ENCODE peak calls at places on chromosomes 13 and 19, in six cellular contexts. One of them, this sample, is unnamed.

GRCh38 chr13:49996166-49996915 is 501 bp upstream of the TRIM13 start:
- DNase-seq in choroid plexus epithelial cell: peak
- DNase-seq in neural progenitor cell: peak
- DNase-seq in DND-41: peak
- DNase-seq in neural crest cell: peak
- DNase-seq in thoracic aorta: peak
- DNase-seq in this sample: peak

GRCh38 chr13:111152836-111153235 is 37.7 kb downstream of the ARHGEF7 start:
- DNase-seq in DND-41: no peak
- DNase-seq in choroid plexus epithelial cell: peak
- DNase-seq in thoracic aorta: no peak
- DNase-seq in neural progenitor cell: peak
- DNase-seq in neural crest cell: no peak
- DNase-seq in this sample: no peak

GRCh38 chr19:49866933-49867782 is at the start of gene PNKP:
- DNase-seq in neural progenitor cell: peak
- DNase-seq in thoracic aorta: peak
- DNase-seq in neural crest cell: peak
- DNase-seq in choroid plexus epithelial cell: peak
- DNase-seq in DND-41: peak
- DNase-seq in this sample: peak

GRCh38 chr13:75869981-75870380 is 233.9 kb downstream of the LMO7 start:
- DNase-seq in thoracic aorta: no peak
- DNase-seq in DND-41: no peak
- DNase-seq in choroid plexus epithelial cell: no peak
- DNase-seq in neural progenitor cell: no peak
- DNase-seq in neural crest cell: no peak
- DNase-seq in this sample: no peak

GRCh38 chr19:17616961-17617806 is 61.7 kb downstream of the COLGALT1 start:
- DNase-seq in neural crest cell: no peak
- DNase-seq in choroid plexus epithelial cell: no peak
- DNase-seq in neural progenitor cell: peak
- DNase-seq in DND-41: peak
- DNase-seq in thoracic aorta: no peak
- DNase-seq in this sample: no peak

GRCh38 chr13:98509271-98510155 is 67.4 kb downstream of the STK24 start:
- DNase-seq in choroid plexus epithelial cell: peak
- DNase-seq in neural crest cell: no peak
- DNase-seq in DND-41: no peak
- DNase-seq in neural progenitor cell: no peak
- DNase-seq in thoracic aorta: peak
- DNase-seq in this sample: peak

GRCh38 chr13:98158172-98158907 is 15.4 kb downstream of the FARP1 start:
- DNase-seq in choroid plexus epithelial cell: no peak
- DNase-seq in neural progenitor cell: no peak
- DNase-seq in thoracic aorta: no peak
- DNase-seq in neural crest cell: no peak
- DNase-seq in DND-41: no peak
- DNase-seq in this sample: no peak

GRCh38 chr19:33375760-33376159 is 2.3 kb downstream of the CEBPG start:
- DNase-seq in DND-41: no peak
- DNase-seq in choroid plexus epithelial cell: peak
- DNase-seq in neural progenitor cell: no peak
- DNase-seq in neural crest cell: no peak
- DNase-seq in thoracic aorta: no peak
- DNase-seq in this sample: no peak

GRCh38 chr19:36152061-36152885 is at the start of gene COX7A1:
- DNase-seq in choroid plexus epithelial cell: peak
- DNase-seq in neural crest cell: no peak
- DNase-seq in thoracic aorta: no peak
- DNase-seq in neural progenitor cell: no peak
- DNase-seq in DND-41: no peak
- DNase-seq in this sample: no peak

GRCh38 chr19:46193678-46194077 is 35.9 kb upstream of the IGFL1 start:
- DNase-seq in neural progenitor cell: no peak
- DNase-seq in choroid plexus epithelial cell: no peak
- DNase-seq in neural crest cell: no peak
- DNase-seq in thoracic aorta: no peak
- DNase-seq in DND-41: no peak
- DNase-seq in this sample: no peak

GRCh38 chr13:94641432-94641941 is 39.8 kb downstream of the GPR180 start:
- DNase-seq in neural progenitor cell: no peak
- DNase-seq in thoracic aorta: no peak
- DNase-seq in DND-41: no peak
- DNase-seq in neural crest cell: no peak
- DNase-seq in choroid plexus epithelial cell: peak
- DNase-seq in this sample: no peak

GRCh38 chr19:7069904-7070226 is 362 bp downstream of the ZNF557 start:
- DNase-seq in choroid plexus epithelial cell: peak
- DNase-seq in DND-41: no peak
- DNase-seq in neural crest cell: no peak
- DNase-seq in neural progenitor cell: no peak
- DNase-seq in thoracic aorta: no peak
- DNase-seq in this sample: no peak

GRCh38 chr13:29484236-29484635 is 111.3 kb downstream of the SLC7A1 start:
- DNase-seq in neural crest cell: no peak
- DNase-seq in DND-41: no peak
- DNase-seq in neural progenitor cell: peak
- DNase-seq in choroid plexus epithelial cell: no peak
- DNase-seq in thoracic aorta: no peak
- DNase-seq in this sample: no peak

GRCh38 chr19:2986951-2987491 is 9.7 kb downstream of the TLE6 start:
- DNase-seq in DND-41: no peak
- DNase-seq in thoracic aorta: no peak
- DNase-seq in neural crest cell: peak
- DNase-seq in choroid plexus epithelial cell: no peak
- DNase-seq in neural progenitor cell: peak
- DNase-seq in this sample: no peak

DNA sequence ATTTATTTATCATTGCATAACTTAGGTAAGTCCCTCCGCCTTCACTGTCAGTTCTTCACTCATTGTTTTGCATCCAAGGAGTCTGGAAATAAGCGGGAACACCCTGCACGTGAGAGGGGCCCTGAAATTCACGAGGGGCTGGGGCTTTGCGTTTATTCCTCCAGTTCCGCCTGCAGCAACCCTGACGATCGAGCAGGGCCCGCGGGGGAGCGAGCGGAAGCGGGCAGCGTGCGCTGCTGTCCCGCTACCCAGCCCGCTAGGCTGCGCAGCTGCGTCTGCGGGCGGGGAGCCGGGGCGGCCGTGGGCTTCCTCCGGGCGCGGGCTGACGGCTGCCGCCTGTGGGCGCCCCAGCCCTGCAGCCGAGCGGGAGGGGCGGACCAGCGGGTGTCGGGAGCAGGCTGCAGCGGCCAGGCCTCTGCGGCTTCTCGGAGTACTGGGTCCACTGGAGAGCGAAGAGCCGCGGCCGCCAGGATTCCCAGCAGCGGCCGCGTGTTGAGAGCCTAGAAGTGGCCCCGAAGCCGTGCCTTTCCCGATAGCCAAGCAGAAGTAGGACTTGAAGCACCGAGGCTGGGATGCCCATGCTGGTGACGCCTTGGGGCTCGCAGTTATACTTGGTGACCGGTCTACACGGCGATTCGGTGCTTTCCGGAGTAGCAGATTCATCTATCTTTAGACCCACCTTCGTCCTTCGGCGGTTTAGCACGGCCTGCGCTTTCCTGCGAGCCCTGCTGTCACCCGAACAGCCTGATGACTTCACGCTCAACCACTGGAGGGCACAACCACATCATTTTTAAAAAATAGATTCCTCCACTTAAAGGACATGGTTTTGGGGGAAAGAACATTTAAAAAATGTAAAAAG is 32.9 kb upstream of the SACS start:
- DNase-seq in choroid plexus epithelial cell: peak
- DNase-seq in thoracic aorta: peak
- DNase-seq in neural crest cell: peak
- DNase-seq in DND-41: peak
- DNase-seq in neural progenitor cell: peak
- DNase-seq in this sample: peak
- TF ChIP-seq CTCF in choroid plexus epithelial cell: peak
- TF ChIP-seq CTCF in thoracic aorta: peak
- TF ChIP-seq CTCF in neural crest cell: peak
- TF ChIP-seq CTCF in DND-41: peak
- TF ChIP-seq CTCF in neural progenitor cell: peak
- TF ChIP-seq CTCF in this sample: no peak

GRCh38 chr19:45094707-45095106 is 1.7 kb downstream of the PPP1R37 start:
- DNase-seq in neural progenitor cell: no peak
- DNase-seq in neural crest cell: no peak
- DNase-seq in DND-41: no peak
- DNase-seq in thoracic aorta: no peak
- DNase-seq in choroid plexus epithelial cell: no peak
- DNase-seq in this sample: no peak

GRCh38 chr19:45091031-45091918 is 1.7 kb upstream of the PPP1R37 start:
- DNase-seq in neural progenitor cell: peak
- DNase-seq in neural crest cell: peak
- DNase-seq in choroid plexus epithelial cell: peak
- DNase-seq in thoracic aorta: peak
- DNase-seq in DND-41: no peak
- DNase-seq in this sample: peak

GRCh38 chr19:45094158-45094557 is 1.2 kb downstream of the PPP1R37 start:
- DNase-seq in DND-41: no peak
- DNase-seq in neural progenitor cell: no peak
- DNase-seq in thoracic aorta: no peak
- DNase-seq in neural crest cell: no peak
- DNase-seq in choroid plexus epithelial cell: no peak
- DNase-seq in this sample: no peak

GRCh38 chr19:45090598-45090997 is 2.4 kb upstream of the PPP1R37 start:
- DNase-seq in neural progenitor cell: no peak
- DNase-seq in choroid plexus epithelial cell: no peak
- DNase-seq in DND-41: no peak
- DNase-seq in neural crest cell: no peak
- DNase-seq in thoracic aorta: no peak
- DNase-seq in this sample: no peak

DNA sequence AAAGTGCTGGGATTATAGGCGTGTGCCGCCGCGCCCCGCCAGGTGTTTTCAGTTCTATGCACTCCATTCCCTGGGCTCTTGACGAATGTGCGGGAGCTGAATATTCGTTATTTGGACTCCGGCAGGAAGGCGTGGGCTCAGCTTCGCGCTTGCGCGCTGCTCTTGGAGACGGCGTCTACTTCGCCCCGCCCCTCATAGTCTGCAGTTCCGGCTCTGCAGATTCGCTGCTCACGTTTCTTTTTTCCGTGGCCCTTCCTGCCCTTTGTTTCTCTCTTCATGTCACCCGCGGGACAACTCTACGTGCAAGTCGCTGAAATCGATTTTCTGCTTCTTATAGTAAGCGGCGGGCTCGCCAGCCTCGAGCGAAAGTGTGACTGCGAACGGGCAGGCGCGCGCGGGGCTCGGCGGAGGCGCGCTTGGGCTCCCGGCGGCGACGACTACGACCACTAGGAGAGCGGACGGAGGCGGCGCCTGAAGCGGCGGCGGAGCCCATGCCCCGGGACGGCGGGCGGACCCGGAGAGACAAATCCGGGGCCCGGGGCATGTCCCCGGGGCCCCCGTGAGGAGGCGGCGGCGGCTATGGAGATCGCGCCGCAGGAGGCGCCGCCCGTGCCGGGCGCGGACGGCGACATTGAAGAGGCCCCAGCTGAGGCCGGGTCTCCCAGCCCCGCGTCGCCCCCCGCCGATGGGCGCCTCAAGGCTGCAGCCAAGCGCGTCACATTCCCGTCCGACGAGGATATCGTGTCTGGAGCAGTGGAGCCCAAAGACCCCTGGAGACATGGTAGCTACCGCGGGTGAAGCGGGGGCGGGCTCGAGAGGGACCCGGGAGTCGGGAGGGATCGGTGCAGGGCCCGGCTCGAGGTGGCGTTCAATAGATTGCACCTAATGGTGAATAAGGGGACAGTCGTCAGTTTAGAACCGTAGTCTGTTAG is at the start of gene PPP1R37:
- DNase-seq in neural crest cell: peak
- DNase-seq in choroid plexus epithelial cell: peak
- DNase-seq in DND-41: peak
- DNase-seq in thoracic aorta: peak
- DNase-seq in neural progenitor cell: peak
- DNase-seq in this sample: peak
- TF ChIP-seq CTCF in neural crest cell: peak
- TF ChIP-seq CTCF in choroid plexus epithelial cell: no peak
- TF ChIP-seq CTCF in DND-41: peak
- TF ChIP-seq CTCF in thoracic aorta: peak
- TF ChIP-seq CTCF in neural progenitor cell: peak
- TF ChIP-seq CTCF in this sample: no peak

GRCh38 chr13:99606322-99607089 is 105.2 kb downstream of the TM9SF2 start:
- DNase-seq in thoracic aorta: peak
- DNase-seq in neural crest cell: peak
- DNase-seq in neural progenitor cell: peak
- DNase-seq in DND-41: peak
- DNase-seq in choroid plexus epithelial cell: peak
- DNase-seq in this sample: peak

GRCh38 chr13:99614465-99614885 is 113.2 kb downstream of the TM9SF2 start:
- DNase-seq in neural crest cell: no peak
- DNase-seq in DND-41: no peak
- DNase-seq in choroid plexus epithelial cell: peak
- DNase-seq in thoracic aorta: no peak
- DNase-seq in neural progenitor cell: no peak
- DNase-seq in this sample: no peak

GRCh38 chr13:99608345-99608744 is 107.1 kb downstream of the TM9SF2 start:
- DNase-seq in neural crest cell: no peak
- DNase-seq in DND-41: no peak
- DNase-seq in choroid plexus epithelial cell: no peak
- DNase-seq in thoracic aorta: no peak
- DNase-seq in neural progenitor cell: no peak
- DNase-seq in this sample: no peak

GRCh38 chr13:99605417-99606321 is 104.4 kb downstream of the TM9SF2 start:
- DNase-seq in thoracic aorta: no peak
- DNase-seq in neural crest cell: peak
- DNase-seq in choroid plexus epithelial cell: no peak
- DNase-seq in neural progenitor cell: peak
- DNase-seq in DND-41: peak
- DNase-seq in this sample: no peak

GRCh38 chr13:99610702-99611289 is 109.5 kb downstream of the TM9SF2 start:
- DNase-seq in choroid plexus epithelial cell: no peak
- DNase-seq in DND-41: no peak
- DNase-seq in neural crest cell: no peak
- DNase-seq in thoracic aorta: no peak
- DNase-seq in neural progenitor cell: no peak
- DNase-seq in this sample: no peak
- TF ChIP-seq CTCF in choroid plexus epithelial cell: peak
- TF ChIP-seq CTCF in DND-41: peak
- TF ChIP-seq CTCF in neural crest cell: peak
- TF ChIP-seq CTCF in thoracic aorta: no peak
- TF ChIP-seq CTCF in neural progenitor cell: peak
- TF ChIP-seq CTCF in this sample: no peak

DNA sequence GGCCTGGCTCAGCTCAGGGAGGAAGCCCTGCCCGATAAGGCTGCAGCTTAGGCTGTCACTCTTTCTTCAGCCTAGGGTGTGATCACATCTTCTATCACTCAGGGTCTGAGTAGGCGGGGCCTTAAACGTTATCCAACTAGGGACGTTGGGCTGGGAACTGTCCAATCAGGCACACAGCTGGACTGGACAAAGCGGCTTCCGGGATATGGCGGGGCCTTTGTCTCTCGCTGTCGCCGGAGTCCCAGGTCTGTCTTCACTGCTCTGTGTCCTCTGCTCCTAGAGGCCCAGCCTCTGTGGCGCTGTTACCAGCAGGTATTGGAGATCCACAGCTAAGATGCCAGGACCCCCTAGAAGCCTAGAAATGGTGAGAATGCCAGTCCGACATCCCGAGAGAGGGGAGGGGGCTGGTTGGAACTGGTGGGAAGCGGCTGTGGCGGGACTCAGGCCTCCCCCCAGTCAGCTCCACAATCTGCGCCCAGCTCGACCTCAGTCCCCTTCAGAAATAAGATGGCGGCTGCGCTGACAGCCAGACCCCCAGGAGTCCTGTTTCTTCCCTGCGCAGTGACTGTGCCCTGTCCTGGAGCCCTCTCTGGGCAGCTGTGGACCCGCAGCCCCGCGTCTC is at the start of gene ZNF254:
- DNase-seq in neural progenitor cell: peak
- DNase-seq in neural crest cell: peak
- DNase-seq in DND-41: peak
- DNase-seq in choroid plexus epithelial cell: peak
- DNase-seq in thoracic aorta: peak
- DNase-seq in this sample: peak
- TF ChIP-seq CTCF in neural progenitor cell: no peak
- TF ChIP-seq CTCF in neural crest cell: no peak
- TF ChIP-seq CTCF in DND-41: no peak
- TF ChIP-seq CTCF in choroid plexus epithelial cell: peak
- TF ChIP-seq CTCF in thoracic aorta: no peak
- TF ChIP-seq CTCF in this sample: no peak

This sample was measured in omental fat pad.